ENCODE peak calls at places on chromosome 22, in nine cellular contexts. H is GM04503; F is CD8-positive, alpha-beta memory T cell; X is choroid plexus epithelial cell; L is ACHN; P is stimulated activated CD4-positive, alpha-beta T cell treated with anti-CD3 and anti-CD28 coated beads, Interleukin-4, amount 100 ng/mL, for 24 hours; K is lung microvascular endothelial cell; A is iris pigment epithelial cell; M is NCI-H1417. G is an unnamed sample.

GRCh38 chr22:30036656-30037055 is 43.6 kb upstream of the HORMAD2 start:
- DNase-seq in H (no peak), P (no peak), A (no peak), L (no peak), M (no peak), K (no peak), F (no peak), X (no peak), G (no peak)

GRCh38 chr22:50656122-50657070 is 16.2 kb upstream of the SHANK3 start:
- DNase-seq in P (no peak), F (no peak), A (peak; percentile 50), M (no peak), X (peak; percentile 32), L (peak; percentile 34), K (peak; percentile 88), H (peak; percentile 7), G (no peak)

GRCh38 chr22:28032896-28033295 is 113.8 kb upstream of the PITPNB start:
- DNase-seq in K (no peak), M (no peak), P (no peak), X (no peak), H (no peak), L (no peak), A (no peak), F (no peak), G (no peak)

GRCh38 chr22:43098356-43098755 is 9.2 kb upstream of the TTLL1 start:
- DNase-seq in P (no peak), F (no peak), A (no peak), H (no peak), K (peak; percentile 53), L (no peak), X (no peak), M (no peak), G (no peak)

GRCh38 chr22:17575151-17575550 is 11.9 kb downstream of the SLC25A18 start:
- DNase-seq in K (no peak), M (no peak), F (no peak), H (no peak), P (no peak), L (no peak), X (peak; percentile 29), A (no peak), G (no peak)

GRCh38 chr22:24101966-24102365 is 79.3 kb upstream of the SUSD2 start:
- DNase-seq in L (no peak), K (no peak), X (peak; percentile 15), M (no peak), P (no peak), H (no peak), F (no peak), A (no peak), G (no peak)

GRCh38 chr22:18091916-18092526 is 14.2 kb downstream of the PEX26 start:
- DNase-seq in L (peak; percentile 80), M (no peak), X (no peak), K (peak; percentile 87), P (peak; percentile 35), A (no peak), F (peak; percentile 27), H (no peak), G (no peak)

GRCh38 chr22:39739338-39740027 is 154.1 kb downstream of the ENTHD1 start:
- DNase-seq in M (no peak), L (no peak), K (no peak), H (no peak), P (no peak), X (no peak), F (no peak), A (no peak), G (no peak)

GRCh38 chr22:33544707-33545106 is 375.6 kb downstream of the LARGE1 start:
- DNase-seq in L (peak; percentile 31), H (no peak), X (peak; percentile 51), A (no peak), M (no peak), K (no peak), P (no peak), F (no peak), G (no peak)

GRCh38 chr22:44102121-44102520 is 78.0 kb downstream of the PARVB start:
- DNase-seq in L (no peak), F (no peak), X (no peak), K (no peak), H (no peak), P (no peak), A (no peak), M (no peak), G (no peak)

GRCh38 chr22:26342719-26343449 is 86.2 kb upstream of the ASPHD2 start:
- DNase-seq in A (no peak), K (no peak), X (no peak), P (no peak), H (no peak), M (no peak), L (no peak), F (no peak), G (no peak)

GRCh38 chr22:45991108-45991507 is 14.1 kb upstream of the WNT7B start:
- DNase-seq in X (no peak), K (no peak), H (no peak), L (no peak), M (no peak), A (no peak), P (no peak), F (no peak), G (no peak)

GRCh38 chr22:19900707-19901436 is 40.7 kb upstream of the COMT start:
- DNase-seq in F (no peak), K (no peak), L (no peak), M (no peak), H (no peak), X (no peak), A (no peak), P (no peak), G (no peak)

GRCh38 chr22:44133901-44134511 is 46.7 kb upstream of the PARVG start:
- DNase-seq in X (peak; percentile 86), K (peak; percentile 60), H (no peak), P (no peak), L (no peak), A (peak; percentile 42), M (no peak), F (no peak), G (no peak)

GRCh38 chr22:48707749-48708557 is 1119.7 kb downstream of the BRD1 start:
- DNase-seq in F (no peak), H (no peak), X (no peak), M (no peak), L (no peak), K (no peak), P (no peak), A (no peak), G (no peak)

GRCh38 chr22:29308791-29309262 is 2.4 kb downstream of the GAS2L1 start:
- DNase-seq in L (no peak), X (peak; percentile 86), P (no peak), M (no peak), F (peak; percentile 45), K (peak; percentile 60), H (no peak), A (peak; percentile 73), G (no peak)

GRCh38 chr22:40276877-40277823 is 69.2 kb upstream of the ADSL start:
- DNase-seq in F (no peak), L (no peak), K (peak; percentile 85), X (peak; percentile 64), P (no peak), M (no peak), A (peak; percentile 69), H (no peak), G (no peak)

GRCh38 chr22:44313385-44314006 is 745 bp upstream of the SHISAL1 start:
- DNase-seq in M (no peak), L (no peak), K (no peak), H (no peak), X (no peak), A (no peak), F (no peak), P (no peak), G (no peak)

GRCh38 chr22:39245130-39246039 is 603 bp upstream of the PDGFB start:
- DNase-seq in L (no peak), P (no peak), A (no peak), K (no peak), M (no peak), H (no peak), F (no peak), X (no peak), G (no peak)

GRCh38 chr22:45756558-45756957 is 84.9 kb downstream of the ATXN10 start:
- DNase-seq in L (no peak), K (no peak), M (no peak), X (no peak), F (no peak), P (no peak), A (peak; percentile 43), H (no peak), G (no peak)

GRCh38 chr22:36425977-36426523 is 38.3 kb upstream of the MYH9 start:
- DNase-seq in P (no peak), X (peak; percentile 59), F (no peak), A (peak; percentile 42), H (no peak), M (peak; percentile 11), K (peak; percentile 50), L (peak; percentile 42), G (no peak)

GRCh38 chr22:49856343-49856742 is 2.7 kb downstream of the ZBED4 start:
- DNase-seq in A (no peak), P (no peak), L (no peak), H (no peak), K (no peak), F (no peak), M (no peak), X (no peak), G (no peak)

GRCh38 chr22:35555351-35555915 is 14.8 kb downstream of the RASD2 start:
- DNase-seq in L (no peak), H (no peak), F (no peak), P (no peak), K (no peak), A (peak; percentile 25), M (no peak), X (peak; percentile 44), G (no peak)

GRCh38 chr22:42662114-42663021 is 13.2 kb upstream of the CYB5R3 start:
- DNase-seq in L (peak; percentile 69), H (no peak), F (peak; percentile 69), M (peak; percentile 40), P (peak; percentile 85), X (peak; percentile 66), K (peak; percentile 80), A (peak; percentile 40), G (peak; percentile 78)

GRCh38 chr22:45036154-45036553 is 26.3 kb upstream of the PHF21B start:
- DNase-seq in K (no peak), X (no peak), F (no peak), L (no peak), A (no peak), H (no peak), M (peak; percentile 0), P (no peak), G (no peak)

GRCh38 chr22:23055448-23056179 is 14.7 kb upstream of the GNAZ start:
- DNase-seq in X (no peak), M (no peak), A (no peak), K (no peak), H (no peak), F (no peak), P (no peak), L (no peak), G (no peak)

GRCh38 chr22:33221566-33221965 is 163.4 kb upstream of the SYN3 start:
- DNase-seq in K (no peak), H (no peak), P (no peak), M (no peak), F (no peak), X (no peak), A (no peak), L (no peak), G (no peak)

GRCh38 chr22:27474711-27475547 is 326.6 kb downstream of the MN1 start:
- DNase-seq in X (peak; percentile 97), L (peak; percentile 96), H (no peak), K (peak; percentile 48), P (no peak), A (peak; percentile 96), F (no peak), M (no peak), G (no peak)

GRCh38 chr22:50530857-50531545 is 1.2 kb upstream of the TYMP start:
- DNase-seq in P (peak; percentile 86), X (peak; percentile 90), L (peak; percentile 84), K (peak; percentile 57), A (peak; percentile 90), M (no peak), F (peak; percentile 72), H (no peak), G (peak; percentile 61)

GRCh38 chr22:50620861-50621490 is 7.0 kb downstream of the ARSA start:
- DNase-seq in H (no peak), X (peak; percentile 19), P (peak; percentile 61), K (peak; percentile 66), F (peak; percentile 75), A (no peak), L (no peak), M (peak; percentile 41), G (peak; percentile 56)

GRCh38 chr22:11598492-11599440 is 3929.2 kb upstream of the OR11H1 start:
- DNase-seq in A (no peak), X (no peak), F (no peak), H (no peak), M (no peak), K (no peak), P (no peak), L (no peak), G (no peak)

G was measured in T-helper 17 cell.